ENCODE peak calls at places on chromosomes 13 and 19, in four cellular contexts. Q, M, V and J are unnamed samples.
A peak's percentile ranks its signal among the peaks of the same experiment; 100 is the strongest.

GRCh38 chr19:2477732-2478191 is 1.8 kb downstream of the GADD45B start:
- DNase-seq in M (no peak), Q (peak; percentile 69), V (no peak), J (no peak)

GRCh38 chr19:34962945-34963530 is 991 bp downstream of the ZNF792 start:
- DNase-seq in Q (no peak), M (no peak), V (peak; percentile 54), J (no peak)

GRCh38 chr13:49219647-49220034 is 497 bp upstream of the MLNR start:
- DNase-seq in V (no peak), Q (no peak), M (no peak), J (no peak)

GRCh38 chr19:42366676-42367075 is 23.4 kb downstream of the CNFN start:
- DNase-seq in V (no peak), M (no peak), Q (no peak), J (no peak)

GRCh38 chr13:113726961-113727411 is 32.0 kb upstream of the TMEM255B start:
- DNase-seq in V (no peak), M (no peak), Q (no peak), J (no peak)

GRCh38 chr19:17576758-17577532 is 21.5 kb downstream of the COLGALT1 start:
- DNase-seq in M (peak; percentile 92), V (peak; percentile 100), Q (no peak), J (peak; percentile 94)

GRCh38 chr19:13098291-13099072 is 4.2 kb downstream of the LYL1 start:
- DNase-seq in M (no peak), V (peak; percentile 75), Q (no peak), J (peak; percentile 40)

GRCh38 chr13:74135306-74136088 is 1.3 kb upstream of the KLF12 start:
- DNase-seq in Q (peak; percentile 84), V (peak; percentile 91), M (no peak), J (peak; percentile 82)

GRCh38 chr13:30124131-30124768 is 183.1 kb downstream of the KATNAL1 start:
- DNase-seq in V (no peak), M (no peak), Q (no peak), J (no peak)

GRCh38 chr13:40505196-40505595 is 161.2 kb downstream of the FOXO1 start:
- DNase-seq in M (no peak), V (no peak), Q (no peak), J (no peak)

GRCh38 chr13:111905609-111905945 is 161.4 kb upstream of the SOX1 start:
- DNase-seq in Q (no peak), V (no peak), M (no peak), J (no peak)

GRCh38 chr13:111906816-111907215 is 160.1 kb upstream of the SOX1 start:
- DNase-seq in V (peak; percentile 23), Q (no peak), M (no peak), J (no peak)

GRCh38 chr13:111907341-111907880 is 159.5 kb upstream of the SOX1 start:
- DNase-seq in M (no peak), Q (no peak), V (peak; percentile 21), J (no peak)

GRCh38 chr13:111904701-111905608 is 162.0 kb upstream of the SOX1 start:
- DNase-seq in V (peak; percentile 64), Q (no peak), M (no peak), J (no peak)

DNA sequence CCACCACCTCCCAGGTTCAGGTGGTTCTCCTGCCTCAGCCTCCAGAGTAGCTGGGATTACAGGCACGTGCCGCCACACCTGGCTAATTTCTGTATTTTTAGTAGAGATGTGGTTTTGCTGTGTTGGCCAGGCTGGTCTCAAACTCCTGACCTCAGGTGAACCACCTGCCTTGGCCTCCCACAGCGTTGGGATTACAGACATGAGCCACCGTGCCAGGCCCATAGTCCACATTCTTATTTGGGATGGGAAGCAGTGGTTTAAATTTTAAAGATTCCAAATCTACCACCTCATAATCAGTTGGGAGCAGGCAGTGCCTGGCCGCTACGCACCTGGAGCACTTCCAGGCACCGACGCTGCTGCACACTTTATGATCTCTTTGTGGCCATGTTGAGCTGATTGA is 160.6 kb upstream of the SOX1 start:
- DNase-seq in Q (no peak), M (no peak), V (no peak), J (no peak)
- H3K9me3 ChIP-seq in Q (no peaks in the 10 kb centered on the region), M (no peaks in the 10 kb centered on the region), V (no peaks in the 10 kb centered on the region), J (no peaks in the 10 kb centered on the region)

DNA sequence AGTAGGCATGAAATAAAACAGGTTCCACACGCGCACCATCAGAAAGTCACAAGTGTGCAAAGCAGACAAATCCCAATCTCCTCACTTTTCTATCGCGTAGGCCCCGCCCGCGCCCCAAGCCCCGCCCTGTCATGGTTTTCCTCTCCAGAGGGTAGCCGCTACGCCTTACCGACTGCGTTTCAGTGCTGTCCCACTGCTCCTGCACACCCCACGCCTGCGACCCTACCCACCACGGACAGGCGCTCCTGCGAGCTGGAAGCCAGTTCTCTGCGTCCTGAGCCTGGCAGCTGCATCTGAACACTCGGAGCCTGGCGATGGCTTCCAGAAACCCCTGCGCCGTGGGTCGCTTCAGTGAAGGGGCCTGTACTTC is 379 bp upstream of the ZNF470 start:
- DNase-seq in M (no peak), Q (no peak), V (no peak), J (no peak)
- H3K9me3 ChIP-seq in M (peaks cover 72% of the 10 kb centered on the region), Q (peaks cover 14% of the 10 kb centered on the region), V (peaks cover 90% of the 10 kb centered on the region), J (peaks cover 17% of the 10 kb centered on the region)

DNA sequence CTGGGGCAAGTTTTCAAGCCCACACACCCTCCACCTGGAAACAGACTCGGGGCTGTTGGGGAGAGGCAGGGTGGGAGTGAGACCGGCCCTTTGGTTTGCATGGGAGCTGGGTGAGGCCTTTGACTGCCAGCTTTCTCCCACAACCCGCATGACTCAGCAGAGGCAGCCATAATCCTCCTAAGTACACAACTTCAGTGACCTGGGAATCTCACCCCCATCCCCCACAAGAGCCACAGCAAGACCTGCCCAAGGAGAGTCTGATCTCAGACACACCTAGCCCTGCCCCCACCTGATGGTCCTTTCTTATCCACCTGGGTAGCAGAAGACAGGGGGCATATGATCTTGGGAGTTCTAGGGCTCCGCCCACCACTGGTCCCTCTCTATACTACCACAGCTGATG is 1615.4 kb downstream of the EFNB2 start:
- DNase-seq in Q (no peak), V (peak; percentile 56), M (no peak), J (no peak)
- H3K9me3 ChIP-seq in Q (no peaks in the 10 kb centered on the region), V (peaks cover 9% of the 10 kb centered on the region), M (no peaks in the 10 kb centered on the region), J (peaks cover 2% of the 10 kb centered on the region)

GRCh38 chr19:9151367-9151766 is 11.2 kb downstream of the ZNF317 start:
- DNase-seq in M (no peak), Q (no peak), V (no peak), J (no peak)

GRCh38 chr19:9156304-9156703 is 16.1 kb downstream of the ZNF317 start:
- DNase-seq in M (no peak), Q (peak; percentile 37), V (no peak), J (no peak)

GRCh38 chr19:9150650-9151049 is 10.5 kb downstream of the ZNF317 start:
- DNase-seq in V (no peak), Q (no peak), M (no peak), J (no peak)

GRCh38 chr19:9159891-9160290 is 18.9 kb upstream of the OR7D2 start:
- DNase-seq in V (no peak), M (no peak), Q (no peak), J (no peak)

GRCh38 chr19:9155591-9155990 is 15.4 kb downstream of the ZNF317 start:
- DNase-seq in V (no peak), M (no peak), Q (no peak), J (no peak)
- H3K9me3 ChIP-seq in V (peaks cover 98% of the 10 kb centered on the region), M (peaks cover 75% of the 10 kb centered on the region), Q (peaks cover 37% of the 10 kb centered on the region), J (peaks cover 9% of the 10 kb centered on the region)

GRCh38 chr13:47610687-47611086 is 390.4 kb downstream of the SUCLA2 start:
- DNase-seq in M (no peak), V (no peak), Q (no peak), J (no peak)

DNA sequence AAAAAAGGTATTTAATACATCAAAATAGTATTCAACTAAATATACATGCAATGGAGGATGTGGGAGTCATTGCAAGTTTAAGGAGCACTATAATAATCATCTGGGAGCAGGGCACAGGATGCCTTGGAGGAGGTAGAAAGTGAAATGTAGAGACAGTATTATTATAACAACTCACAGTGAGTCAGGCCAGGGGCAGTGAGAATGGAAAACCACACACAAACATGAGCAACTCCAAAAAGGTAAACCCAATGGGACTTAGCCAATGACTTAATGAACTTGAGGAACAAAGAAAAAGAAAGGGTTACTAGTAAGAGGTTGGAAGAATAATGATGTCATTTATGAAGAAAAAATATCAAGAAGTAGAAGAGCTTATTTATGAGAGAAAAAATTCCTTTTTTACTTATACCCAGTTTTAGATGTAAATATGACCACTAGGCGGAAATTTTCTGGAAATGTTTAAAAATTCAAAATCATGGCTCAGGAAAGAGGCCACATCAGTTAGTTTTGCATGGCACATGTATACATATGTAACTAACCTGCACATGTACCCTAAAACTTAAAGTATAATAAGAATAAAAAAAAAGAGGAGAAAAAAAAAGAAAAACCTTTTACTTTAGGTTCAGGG is 389.3 kb downstream of the SUCLA2 start:
- DNase-seq in V (no peak), M (no peak), Q (no peak), J (no peak)
- H3K9me3 ChIP-seq in V (no peaks in the 10 kb centered on the region), M (no peaks in the 10 kb centered on the region), Q (no peaks in the 10 kb centered on the region), J (no peaks in the 10 kb centered on the region)

GRCh38 chr13:53873558-53873957 is 844.9 kb downstream of the OLFM4 start:
- DNase-seq in Q (no peak), M (no peak), V (peak; percentile 73), J (no peak)
- H3K9me3 ChIP-seq in Q (no peaks in the 10 kb centered on the region), M (no peaks in the 10 kb centered on the region), V (no peaks in the 10 kb centered on the region), J (peaks cover under 1% of the 10 kb centered on the region)